ENCODE peak calls at places on chromosomes 4 and X, in eight cellular contexts. I is GM12878, A is endothelial cell of umbilical vein, C is fibroblast of lung, M is HCT116, O is hepatocyte, R is GM23338, Y is A673. P is an unnamed sample.

GRCh38 chrX:135973025-135973547 is 702 bp downstream of the MMGT1 start:
- DNase-seq in Y (peak), O (peak), R (peak), I (no peak), C (no peak), A (no peak), M (no peak), P (no peak)

GRCh38 chr4:113355550-113356371 is 306.3 kb downstream of the ANK2 start:
- DNase-seq in A (peak), Y (peak), C (peak), R (no peak), O (peak), M (peak), I (peak), P (no peak)

GRCh38 chr4:172826866-172827265 is 341.7 kb upstream of the GALNT7 start:
- DNase-seq in M (no peak), O (no peak), R (no peak), Y (no peak), A (no peak), I (no peak), C (peak), P (no peak)

GRCh38 chr4:71209161-71209560 is 129.7 kb upstream of the SLC4A4 start:
- DNase-seq in Y (no peak), A (no peak), O (no peak), R (no peak), C (peak), I (no peak), M (no peak), P (no peak)

GRCh38 chr4:3863841-3864734 is 97.9 kb downstream of the ADRA2C start:
- DNase-seq in I (no peak), M (no peak), R (no peak), C (no peak), A (no peak), O (no peak), Y (no peak), P (no peak)

GRCh38 chr4:47122592-47123291 is 91.4 kb downstream of the GABRB1 start:
- DNase-seq in C (peak), M (peak), A (peak), I (peak), R (peak), O (peak), Y (peak), P (peak)

GRCh38 chrX:51891245-51891644 is 2.2 kb upstream of the MAGED1 start:
- DNase-seq in A (no peak), I (no peak), O (no peak), Y (no peak), C (no peak), M (no peak), R (no peak), P (no peak)

GRCh38 chr4:3529363-3529762 is 2.9 kb downstream of the LRPAP1 start:
- DNase-seq in C (no peak), R (no peak), Y (no peak), M (no peak), I (no peak), O (peak), A (no peak), P (no peak)

GRCh38 chr4:76748649-76749048 is 149.3 kb downstream of the SOWAHB start:
- DNase-seq in Y (peak), R (peak), O (peak), M (no peak), C (peak), A (peak), I (no peak), P (peak)

GRCh38 chr4:158599150-158599549 is 72.5 kb downstream of the C4orf46 start:
- DNase-seq in O (no peak), Y (no peak), C (no peak), R (no peak), A (no peak), I (no peak), M (no peak), P (no peak)

GRCh38 chr4:3341760-3342159 is 48.9 kb downstream of the RGS12 start:
- DNase-seq in I (no peak), R (no peak), O (no peak), Y (peak), C (no peak), M (no peak), A (no peak), P (no peak)

GRCh38 chr4:7335363-7336066 is 99.2 kb downstream of the PSAPL1 start:
- DNase-seq in R (peak), A (peak), I (peak), Y (peak), O (peak), C (no peak), M (peak), P (peak)

GRCh38 chr4:70722199-70722791 is 531 bp downstream of the RUFY3 start:
- DNase-seq in Y (no peak), O (no peak), A (no peak), C (peak), M (no peak), R (no peak), I (no peak), P (no peak)

GRCh38 chr4:162503868-162504267 is 340.1 kb upstream of the FSTL5 start:
- DNase-seq in A (no peak), M (no peak), R (no peak), C (no peak), I (no peak), O (no peak), Y (no peak), P (no peak)

GRCh38 chrX:31546130-31546529 is 474.3 kb upstream of the FTHL17 start:
- DNase-seq in A (peak), O (no peak), Y (peak), R (no peak), C (peak), M (no peak), I (no peak), P (no peak)

GRCh38 chr4:155906554-155907247 is 3.2 kb downstream of the TDO2 start:
- DNase-seq in R (no peak), O (peak), I (no peak), M (no peak), A (no peak), Y (peak), C (peak), P (no peak)

GRCh38 chr4:70895846-70896435 is 6.2 kb upstream of the MOB1B start:
- DNase-seq in I (no peak), M (no peak), C (no peak), R (no peak), Y (no peak), A (no peak), O (peak), P (no peak)

GRCh38 chr4:30208731-30209435 is 511.3 kb upstream of the PCDH7 start:
- DNase-seq in A (no peak), M (peak), C (peak), Y (no peak), R (no peak), O (no peak), I (no peak), P (no peak)

GRCh38 chr4:140238353-140239041 is 84.5 kb upstream of the MAML3 start:
- DNase-seq in I (no peak), R (peak), M (no peak), O (peak), Y (peak), C (peak), A (peak), P (peak)

GRCh38 chr4:165207016-165207430 is 338 bp upstream of the KLHL2 start:
- DNase-seq in O (peak), Y (no peak), M (no peak), R (no peak), C (peak), I (no peak), A (peak), P (peak)

GRCh38 chr4:127131527-127131926 is 501.2 kb upstream of the INTU start:
- DNase-seq in C (no peak), Y (no peak), A (no peak), M (no peak), O (no peak), I (no peak), R (no peak), P (no peak)

GRCh38 chr4:61820136-61820535 is 620.0 kb downstream of the ADGRL3 start:
- DNase-seq in O (no peak), A (no peak), M (no peak), I (no peak), C (no peak), R (no peak), Y (no peak), P (no peak)

GRCh38 chrX:1507511-1508463 is 29.2 kb downstream of the P2RY8 start:
- DNase-seq in R (no peak), A (no peak), O (no peak), Y (no peak), M (no peak), C (no peak), I (peak), P (no peak)

GRCh38 chrX:119062750-119063374 is 9.9 kb upstream of the CT47C1 start:
- DNase-seq in R (peak), M (no peak), Y (peak), I (no peak), C (peak), O (no peak), A (no peak), P (peak)

GRCh38 chrX:144335402-144335801 is 451.5 kb downstream of the UBE2NL start:
- DNase-seq in A (no peak), I (no peak), Y (no peak), O (no peak), M (no peak), C (no peak), R (no peak), P (peak)

GRCh38 chr4:6532102-6532501 is 42.9 kb upstream of the MAN2B2 start:
- DNase-seq in I (no peak), M (no peak), O (no peak), R (no peak), C (no peak), A (no peak), Y (no peak), P (no peak)

GRCh38 chr4:87734936-87735335 is 64.4 kb upstream of the IBSP start:
- DNase-seq in C (no peak), I (no peak), Y (no peak), A (no peak), O (no peak), M (no peak), R (no peak), P (no peak)

GRCh38 chrX:641671-642435 is 11.3 kb downstream of the SHOX start:
- DNase-seq in O (no peak), C (no peak), I (no peak), Y (no peak), M (no peak), R (no peak), A (no peak), P (no peak)

GRCh38 chr4:31365006-31365690 is 645.0 kb downstream of the PCDH7 start:
- DNase-seq in O (no peak), Y (no peak), I (no peak), M (no peak), A (peak), R (no peak), C (peak), P (no peak)

GRCh38 chr4:94897023-94897422 is 139.3 kb downstream of the BMPR1B start:
- DNase-seq in M (no peak), Y (no peak), O (peak), R (peak), A (peak), C (no peak), I (no peak), P (no peak)

GRCh38 chr4:169332595-169332994 is 61.8 kb upstream of the SH3RF1 start:
- DNase-seq in Y (no peak), M (no peak), A (peak), R (no peak), C (no peak), I (no peak), O (no peak), P (no peak)

GRCh38 chr4:169664615-169665014 is 44.2 kb downstream of the CLCN3 start:
- DNase-seq in Y (peak), O (no peak), M (no peak), R (no peak), A (peak), C (peak), I (no peak), P (no peak)

DNA sequence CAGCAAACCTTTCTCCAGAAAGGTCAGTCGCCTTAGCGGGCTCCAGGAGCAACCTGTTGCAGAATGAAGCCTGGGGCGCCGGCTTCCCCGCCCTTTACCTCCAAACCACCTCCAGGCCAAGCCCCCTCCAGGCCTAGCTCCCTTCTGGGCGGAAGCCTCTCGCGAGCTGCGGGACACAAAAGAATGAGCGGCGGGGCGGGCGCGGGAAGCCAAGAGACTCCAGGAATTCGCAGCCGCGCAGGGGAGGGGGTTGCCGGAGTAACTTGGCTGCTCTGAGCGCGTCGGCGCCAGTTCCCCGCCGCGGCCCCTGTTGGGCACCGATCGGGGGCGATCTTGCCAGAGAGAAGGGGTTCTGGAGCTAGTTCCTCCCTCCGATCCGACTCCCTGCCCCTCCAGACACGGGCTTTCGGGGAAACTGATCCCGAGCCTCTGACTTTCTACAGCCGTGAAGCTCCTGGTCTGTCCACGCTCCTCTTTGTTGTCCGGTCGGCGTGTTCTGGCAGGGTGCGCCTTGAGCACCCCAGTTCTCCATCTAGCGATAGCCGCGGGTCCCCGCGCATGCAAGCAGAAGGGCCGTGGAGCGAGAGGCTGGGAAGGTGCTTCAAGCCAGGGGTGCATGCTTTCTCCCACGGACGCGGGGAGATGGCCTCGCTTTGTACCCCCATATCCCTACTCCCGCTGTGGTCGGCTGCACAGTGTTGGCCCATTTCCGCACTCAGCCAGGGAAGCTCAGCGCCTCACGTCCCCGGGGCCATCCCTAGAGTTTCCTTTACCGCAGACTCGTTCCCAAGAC is 1.2 kb downstream of the PROM1 start:
- DNase-seq in Y (peak), I (no peak), A (peak), M (no peak), O (peak), C (peak), R (peak), P (peak)
- TF ChIP-seq EZH2 in Y (no peak), I (peak), A (peak), M (no peak), O (no peak), C (peak), R (no peak), P (no peak)

GRCh38 chr4:22962186-22962786 is 269.5 kb downstream of the GBA3 start:
- DNase-seq in M (no peak), O (peak), C (peak), R (peak), I (no peak), A (no peak), Y (peak), P (peak)

GRCh38 chr4:22957774-22958173 is 265.0 kb downstream of the GBA3 start:
- DNase-seq in M (no peak), I (no peak), R (no peak), A (no peak), C (no peak), O (no peak), Y (no peak), P (no peak)

GRCh38 chr4:22959483-22959882 is 266.7 kb downstream of the GBA3 start:
- DNase-seq in C (no peak), M (no peak), Y (no peak), A (no peak), O (no peak), I (no peak), R (no peak), P (no peak)
- TF ChIP-seq EZH2 in C (no peak), M (no peak), Y (no peak), A (no peak), O (no peak), I (no peak), R (no peak), P (no peak)

DNA sequence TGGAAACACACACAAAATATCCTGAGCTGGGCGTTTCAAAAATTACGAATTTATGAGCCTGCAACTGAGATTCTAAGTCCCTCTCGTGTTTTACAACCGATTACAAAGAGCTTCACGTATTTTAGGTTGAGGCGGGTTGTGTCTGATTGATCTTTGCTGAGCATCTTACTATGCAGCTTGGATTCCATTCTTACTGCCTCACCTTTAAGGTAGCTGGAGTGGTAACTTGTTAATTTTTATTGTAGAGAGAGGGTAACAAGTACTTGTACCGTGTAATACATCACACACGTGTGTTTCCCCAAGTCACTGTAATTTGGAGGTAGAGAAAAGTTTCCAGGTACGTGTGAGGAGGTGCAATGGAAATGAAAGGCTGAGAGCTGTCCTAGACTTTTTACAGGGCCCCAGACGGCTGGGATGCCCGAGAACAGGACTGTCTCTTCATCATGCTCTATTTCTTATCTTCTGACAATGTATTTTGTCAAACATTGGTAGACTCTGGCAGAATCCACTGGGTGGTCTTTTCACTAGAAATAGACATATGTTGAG is 97.8 kb upstream of the TENM3 start:
- DNase-seq in I (no peak), M (no peak), C (peak), R (peak), Y (no peak), O (peak), A (no peak), P (peak)
- TF ChIP-seq EZH2 in I (no peak), M (no peak), C (no peak), R (no peak), Y (no peak), O (peak), A (no peak), P (no peak)

DNA sequence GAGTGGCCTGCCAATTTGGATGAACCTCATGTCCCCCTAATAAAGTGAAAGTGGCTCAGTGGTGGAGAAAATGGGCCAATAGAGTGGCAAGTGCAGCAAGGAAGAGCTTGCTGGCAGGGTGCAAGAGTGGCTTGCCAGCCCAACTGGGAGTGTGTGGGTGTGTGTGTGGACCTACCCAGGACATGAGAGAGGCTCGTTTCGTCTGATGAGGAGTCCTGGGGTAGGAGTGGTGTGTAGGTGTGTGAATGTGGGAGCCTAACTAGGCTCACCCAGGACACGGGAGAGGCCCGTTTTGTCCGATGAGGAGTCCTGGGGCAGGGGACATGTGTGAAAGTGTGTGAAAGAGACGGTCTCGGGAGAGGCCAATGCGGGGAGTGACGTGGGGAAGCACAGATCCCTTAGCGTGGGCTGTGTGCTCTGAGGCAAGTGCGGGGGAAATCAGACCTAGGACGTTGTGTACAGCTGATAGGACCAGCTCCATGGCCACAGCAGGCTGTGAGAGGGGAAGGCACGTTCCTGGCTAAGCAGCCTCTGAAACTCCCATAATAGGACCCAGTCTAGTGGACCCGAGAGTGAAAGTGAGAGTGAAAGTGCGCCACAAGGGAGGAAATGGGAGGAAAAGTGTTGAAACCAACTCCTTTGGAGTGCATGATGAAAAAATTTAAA is 5.3 kb downstream of the GAGE10 start:
- DNase-seq in R (no peak), C (no peak), A (peak), I (no peak), M (no peak), Y (no peak), O (no peak), P (no peak)
- TF ChIP-seq EZH2 in R (no peak), C (no peak), A (no peak), I (no peak), M (no peak), Y (no peak), O (no peak), P (no peak)

DNA sequence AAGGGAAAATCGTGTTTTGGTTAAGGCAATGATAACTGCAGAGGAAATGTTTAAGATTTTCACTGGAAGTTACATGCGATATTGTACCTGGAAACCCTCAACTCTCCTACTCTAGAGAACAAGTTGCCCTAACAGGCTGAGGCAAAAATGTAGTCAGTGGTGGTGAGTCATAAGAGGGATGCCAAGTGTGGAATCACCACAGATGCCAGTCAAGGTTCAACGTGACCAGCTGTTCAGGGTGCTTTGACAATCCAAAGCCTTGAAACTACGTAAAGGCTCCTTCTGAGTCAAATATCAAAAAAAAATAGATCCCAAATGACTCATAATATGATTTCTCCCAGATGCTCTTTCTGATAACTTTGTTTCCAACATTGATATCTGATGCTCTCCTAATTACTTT is 77.9 kb upstream of the AFF2 start:
- DNase-seq in C (peak), O (no peak), R (no peak), Y (no peak), M (no peak), A (no peak), I (no peak), P (no peak)
- TF ChIP-seq EZH2 in C (no peak), O (no peak), R (no peak), Y (no peak), M (no peak), A (no peak), I (no peak), P (no peak)

GRCh38 chrX:152637649-152638442 is at the start of gene GABRQ:
- DNase-seq in Y (peak), C (peak), I (no peak), O (peak), R (peak), M (peak), A (peak), P (peak)
- TF ChIP-seq EZH2 in Y (no peak), C (no peak), I (no peak), O (no peak), R (no peak), M (no peak), A (no peak), P (no peak)

P was measured in neural progenitor cell.